ENCODE peak calls at places on chromosomes 7 and 10, in seven cellular contexts. O is CD8-positive, alpha-beta T cell; M is cardiac fibroblast; F is SK-N-SH; G is thoracic aorta; X is esophagus squamous epithelium; D is gastrocnemius medialis. H is an unnamed sample.
A peak's percentile ranks its signal among the peaks of the same experiment; 100 is the strongest.

GRCh38 chr7:13742126-13742525 is 247.3 kb downstream of the ETV1 start:
- DNase-seq in F (no peak), O (no peak), G (no peak), X (no peak), D (no peak), M (peak; percentile 64), H (no peak)

GRCh38 chr7:7110706-7111105 is 71.6 kb upstream of the C1GALT1 start:
- DNase-seq in O (no peak), G (no peak), M (no peak), D (no peak), F (no peak), X (no peak), H (no peak)

GRCh38 chr7:2521952-2522591 is 2.5 kb downstream of the LFNG start:
- DNase-seq in O (peak; percentile 88), G (no peak), F (no peak), D (no peak), X (no peak), M (no peak), H (no peak)

GRCh38 chr10:91328320-91328984 is 81.7 kb upstream of the HECTD2 start:
- DNase-seq in D (no peak), G (no peak), F (no peak), X (no peak), O (no peak), M (no peak), H (no peak)

GRCh38 chr7:112195717-112196116 is 10.5 kb downstream of the DOCK4 start:
- DNase-seq in O (no peak), G (no peak), X (no peak), D (no peak), F (no peak), M (peak; percentile 18), H (no peak)

GRCh38 chr10:65358565-65358964 is 1567.3 kb upstream of the LRRTM3 start:
- DNase-seq in G (no peak), X (no peak), O (no peak), F (peak; percentile 10), D (no peak), M (peak; percentile 34), H (no peak)

GRCh38 chr7:135801045-135801693 is 52.6 kb upstream of the FAM180A start:
- DNase-seq in F (peak; percentile 73), O (no peak), G (no peak), X (no peak), D (no peak), M (peak; percentile 84), H (no peak)

GRCh38 chr10:14904316-14904732 is 25.7 kb downstream of the SUV39H2 start:
- DNase-seq in X (no peak), G (no peak), M (peak; percentile 53), D (no peak), O (peak; percentile 21), F (peak; percentile 43), H (no peak)

GRCh38 chr10:124824507-124824906 is 22.9 kb downstream of the ABRAXAS2 start:
- DNase-seq in X (no peak), F (no peak), D (no peak), O (no peak), G (no peak), M (no peak), H (no peak)

GRCh38 chr7:3289996-3290395 is 11.1 kb upstream of the SDK1 start:
- DNase-seq in G (no peak), M (peak; percentile 19), F (no peak), D (no peak), O (no peak), X (no peak), H (no peak)

GRCh38 chr7:135597181-135597925 is 39.6 kb downstream of the NUP205 start:
- DNase-seq in D (no peak), G (no peak), X (no peak), M (peak; percentile 25), F (no peak), O (no peak), H (no peak)

GRCh38 chr7:135706858-135707569 is 21.0 kb downstream of the SLC13A4 start:
- DNase-seq in X (no peak), O (no peak), D (no peak), F (no peak), G (no peak), M (no peak), H (no peak)

GRCh38 chr7:50656141-50656895 is 91.1 kb upstream of the DDC start:
- DNase-seq in O (no peak), F (no peak), G (no peak), M (no peak), X (no peak), D (peak; percentile 97), H (peak; percentile 58)

GRCh38 chr7:156167987-156168386 is 355.7 kb upstream of the SHH start:
- DNase-seq in O (no peak), X (no peak), M (no peak), D (no peak), G (no peak), F (no peak), H (no peak)

GRCh38 chr7:88835147-88835728 is 39.7 kb upstream of the TEX47 start:
- DNase-seq in F (peak; percentile 39), M (peak; percentile 10), X (no peak), D (no peak), G (no peak), O (no peak), H (no peak)

GRCh38 chr7:100107125-100107737 is 5.8 kb downstream of the AP4M1 start:
- DNase-seq in X (no peak), G (no peak), M (no peak), O (no peak), F (peak; percentile 18), D (no peak), H (no peak)

GRCh38 chr7:100111914-100112313 is 7.2 kb downstream of the TAF6 start:
- DNase-seq in O (no peak), D (no peak), M (no peak), X (no peak), G (no peak), F (peak; percentile 38), H (no peak)

GRCh38 chr7:100107890-100108289 is 6.4 kb downstream of the AP4M1 start:
- DNase-seq in G (no peak), O (no peak), D (no peak), F (no peak), M (no peak), X (no peak), H (no peak)

GRCh38 chr7:100111156-100111555 is 8.0 kb downstream of the TAF6 start:
- DNase-seq in X (no peak), G (no peak), O (no peak), F (peak; percentile 12), D (no peak), M (no peak), H (no peak)

GRCh38 chr7:100109521-100110163 is 8.2 kb downstream of the AP4M1 start:
- DNase-seq in M (no peak), D (no peak), F (peak; percentile 56), X (no peak), O (no peak), G (no peak), H (no peak)
- TF ChIP-seq CTCF in M (no peak), D (no peak), F (peak; percentile 33), X (no peak), O (no peak), G (no peak), H (no peak)

DNA sequence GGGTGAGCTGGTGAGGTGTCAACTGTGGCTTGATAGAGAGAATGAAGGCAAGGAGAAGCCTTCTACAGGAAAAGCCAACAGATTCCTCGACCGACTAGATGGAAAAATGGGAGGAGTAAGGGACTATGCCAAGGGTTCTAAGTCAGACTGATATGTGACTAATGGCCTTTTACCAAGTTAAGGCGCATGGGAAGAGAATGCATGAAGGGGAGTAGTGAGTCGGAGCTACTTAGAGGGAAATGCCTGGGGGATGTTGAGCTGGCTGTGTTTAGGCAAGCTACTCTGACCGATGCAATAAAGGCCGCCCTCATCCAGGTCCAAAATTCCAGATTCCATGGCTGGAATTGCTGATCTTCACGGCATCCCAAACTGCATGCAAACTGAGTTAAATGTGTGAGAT is 48.2 kb downstream of the APBB1IP start:
- DNase-seq in D (no peak), G (no peak), F (no peak), O (no peak), X (no peak), M (peak; percentile 84), H (peak; percentile 72)
- H3K4me3 ChIP-seq in D (no peak overlapping the region), G (no peak overlapping the region), F (no peak overlapping the region), O (no peak overlapping the region), X (no peak overlapping the region), M (no peak overlapping the region), H (peak overlapping the region; percentile 22)

GRCh38 chr10:118594392-118595063 is 920 bp downstream of the PRLHR start:
- DNase-seq in G (no peak), F (peak; percentile 75), X (no peak), D (peak; percentile 30), O (peak; percentile 47), M (peak; percentile 47), H (no peak)
- TF ChIP-seq CTCF in G (no peak), F (peak; percentile 23), X (no peak), D (peak; percentile 26), O (peak; percentile 17), M (peak; percentile 45), H (peak; percentile 11)

DNA sequence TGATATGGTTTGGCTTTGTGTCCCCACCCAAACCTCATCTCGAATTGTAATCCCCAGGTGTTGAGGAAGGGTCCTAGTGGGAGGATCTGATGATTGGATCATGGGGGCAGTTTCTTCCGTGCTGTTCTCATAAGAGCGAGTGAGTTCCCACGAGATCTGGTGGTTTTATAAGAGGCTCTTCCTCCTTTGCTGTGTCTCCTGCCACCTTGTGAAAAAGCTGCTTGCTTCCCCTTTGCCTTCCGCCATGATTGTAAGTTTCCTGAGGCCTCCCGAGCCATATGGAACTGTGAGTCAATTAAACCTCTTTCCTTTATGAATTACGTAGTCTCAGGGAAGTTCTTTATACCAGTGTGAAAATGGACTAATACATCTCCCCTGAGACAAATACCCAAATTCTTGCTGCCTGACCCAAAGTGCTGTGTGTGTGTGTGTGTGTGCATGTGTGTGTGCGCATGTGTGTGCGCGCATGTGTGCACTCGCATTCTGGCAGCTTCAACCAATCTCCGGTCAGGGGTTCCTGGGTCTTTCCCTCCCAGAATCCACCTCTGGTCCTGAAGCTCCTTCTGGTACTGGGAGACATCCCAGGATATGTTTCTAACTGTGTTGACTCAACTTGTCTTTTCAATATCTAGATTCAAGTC is 98.1 kb upstream of the LRRC4 start:
- DNase-seq in G (no peak), D (no peak), M (no peak), X (no peak), O (no peak), F (no peak), H (no peak)
- H3K4me3 ChIP-seq in G (no peak overlapping the region), D (no peak overlapping the region), M (no peak overlapping the region), X (no peak overlapping the region), O (no peak overlapping the region), F (no peak overlapping the region), H (no peak overlapping the region)

DNA sequence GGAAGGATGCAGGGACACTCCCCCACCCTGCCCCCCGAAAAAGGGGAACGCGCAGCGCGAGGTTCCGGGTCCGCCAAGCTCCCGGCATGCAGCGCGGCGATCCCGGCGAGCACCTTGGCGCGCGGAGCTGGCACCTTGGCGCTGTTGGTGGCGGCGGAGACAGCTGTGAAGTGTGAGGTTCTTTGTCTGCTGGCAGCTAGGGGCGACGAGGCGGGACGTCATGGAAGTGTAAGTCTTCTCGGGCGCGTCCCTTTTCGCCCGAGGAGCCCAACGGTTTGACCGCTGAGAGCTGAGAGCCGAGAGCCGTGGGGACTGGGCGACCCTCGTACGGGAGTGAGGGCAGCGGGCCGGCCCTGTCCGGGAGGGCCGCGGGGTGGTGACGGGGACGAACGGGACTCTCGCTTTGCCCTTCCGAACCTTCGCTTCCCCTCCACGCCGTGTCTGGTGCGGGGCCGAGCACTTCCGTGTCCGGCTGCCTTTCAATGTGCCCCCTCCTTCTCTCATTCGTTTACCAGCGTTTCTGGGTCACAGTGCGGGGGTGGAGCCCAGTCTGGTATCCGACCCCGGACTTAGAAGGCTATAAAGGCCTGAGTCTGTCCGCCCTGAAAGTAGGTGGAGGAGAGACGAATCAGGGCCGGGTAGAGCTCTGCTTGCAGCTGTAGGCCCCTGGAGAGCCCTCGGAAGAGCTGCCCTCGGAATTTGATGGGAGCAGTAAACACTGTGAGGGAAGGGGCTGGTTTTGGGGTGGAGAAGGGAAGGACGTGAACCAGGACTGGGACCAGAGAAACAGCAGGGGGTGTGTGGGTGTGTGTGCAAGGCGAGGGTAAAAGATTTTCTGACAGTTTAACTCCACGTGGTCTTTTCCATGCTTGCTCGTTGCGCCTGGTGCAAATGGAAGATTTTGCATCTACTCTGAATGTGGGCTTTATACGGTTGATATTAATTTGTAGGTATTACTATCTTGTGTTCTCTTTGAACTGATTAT is at the start of gene CRCP:
- DNase-seq in O (peak; percentile 89), F (peak; percentile 95), M (peak; percentile 85), X (peak; percentile 29), D (peak; percentile 78), G (peak; percentile 41), H (peak; percentile 88)
- TF ChIP-seq CTCF in O (no peak), F (peak; percentile 62), M (peak; percentile 57), X (no peak), D (no peak), G (no peak), H (peak; percentile 30)